ENCODE peak calls at places on chromosome 6, in four cellular contexts. K is A549, C is GM12878, T is K562. M is an unnamed sample.
A peak's percentile ranks its signal among the peaks of the same experiment; 100 is the strongest.

GRCh38 chr6:13827038-13827437 is 12.7 kb upstream of the MCUR1 start:
- DNase-seq in K (no peak), C (no peak), T (no peak), M (no peak)

GRCh38 chr6:125117818-125118217 is 35.8 kb upstream of the TPD52L1 start:
- DNase-seq in K (no peak), C (no peak), T (no peak), M (no peak)

GRCh38 chr6:80742481-80742880 is 636.0 kb downstream of the BCKDHB start:
- DNase-seq in K (peak; percentile 16), C (no peak), T (no peak), M (peak; percentile 25)

GRCh38 chr6:108921547-108922331 is 73.5 kb downstream of the ARMC2 start:
- DNase-seq in K (no peak), C (no peak), T (no peak), M (peak; percentile 31)

GRCh38 chr6:153092082-153093013 is 38.7 kb downstream of the RGS17 start:
- DNase-seq in K (peak; percentile 28), C (peak; percentile 43), T (no peak), M (peak; percentile 95)

GRCh38 chr6:42960243-42961019 is at the start of gene GNMT:
- DNase-seq in K (peak; percentile 14), C (no peak), T (no peak), M (no peak)

GRCh38 chr6:140225587-140226438 is 851.4 kb upstream of the CITED2 start:
- DNase-seq in K (no peak), C (no peak), T (no peak), M (peak; percentile 59)

GRCh38 chr6:109242923-109243322 is 139.3 kb downstream of the CD164 start:
- DNase-seq in K (no peak), C (no peak), T (no peak), M (no peak)

GRCh38 chr6:13278991-13279390 is 49.3 kb downstream of the TBC1D7 start:
- DNase-seq in K (no peak), C (no peak), T (no peak), M (peak; percentile 2)

GRCh38 chr6:38259736-38260135 is 380.0 kb downstream of the BTBD9 start:
- DNase-seq in K (no peak), C (no peak), T (no peak), M (peak; percentile 87)

GRCh38 chr6:11475019-11475418 is 62.5 kb upstream of the TMEM170B start:
- DNase-seq in K (no peak), C (no peak), T (no peak), M (no peak)

GRCh38 chr6:79719248-79719975 is 88.3 kb downstream of the SH3BGRL2 start:
- DNase-seq in K (no peak), C (no peak), T (no peak), M (peak; percentile 41)

GRCh38 chr6:152091851-152092341 is 284.4 kb downstream of the ESR1 start:
- DNase-seq in K (peak; percentile 7), C (no peak), T (no peak), M (peak; percentile 38)

GRCh38 chr6:52284131-52284459 is 447 bp downstream of the MCM3 start:
- DNase-seq in K (no peak), C (no peak), T (peak; percentile 22), M (peak; percentile 10)

GRCh38 chr6:162785632-162786242 is 58.0 kb downstream of the PACRG start:
- DNase-seq in K (no peak), C (no peak), T (no peak), M (no peak)

GRCh38 chr6:105317607-105318533 is 85.0 kb downstream of the PREP start:
- DNase-seq in K (no peak), C (no peak), T (no peak), M (no peak)

GRCh38 chr6:154426997-154427396 is 70.4 kb upstream of the IPCEF1 start:
- DNase-seq in K (no peak), C (no peak), T (no peak), M (no peak)

GRCh38 chr6:168655462-168656152 is 214.6 kb downstream of the SMOC2 start:
- DNase-seq in K (no peak), C (no peak), T (no peak), M (no peak)

GRCh38 chr6:128725271-128726233 is 157.4 kb upstream of the LAMA2 start:
- DNase-seq in K (peak; percentile 13), C (no peak), T (peak; percentile 22), M (peak; percentile 38)

DNA sequence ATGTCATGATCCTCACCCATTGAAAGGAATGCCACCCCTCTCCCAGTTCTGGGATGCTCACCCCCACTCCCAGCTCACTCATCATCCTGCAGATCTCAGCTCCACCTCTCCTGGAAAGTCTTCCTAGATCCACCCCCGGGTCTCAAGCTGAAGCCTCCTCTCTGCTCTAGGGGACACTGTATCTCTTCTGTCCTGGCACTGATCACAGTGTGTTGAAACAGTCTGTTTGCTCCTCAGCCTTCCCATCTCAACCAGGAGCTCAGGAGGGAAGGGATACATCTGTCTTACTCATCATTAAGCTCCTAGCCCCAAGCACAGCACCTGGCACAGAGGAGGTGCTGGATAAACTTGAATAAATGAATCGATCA is 80.1 kb downstream of the MRPL14 start:
- DNase-seq in K (no peak), C (no peak), T (no peak), M (peak; percentile 37)
- TF ChIP-seq BHLHE40 in K (no peak), C (no peak), T (no peak), M (no peak)

GRCh38 chr6:36029464-36029863 is 1.9 kb downstream of the MAPK14 start:
- DNase-seq in K (peak; percentile 4), C (no peak), T (no peak), M (peak; percentile 85)

GRCh38 chr6:36032245-36032644 is 4.6 kb downstream of the MAPK14 start:
- DNase-seq in K (no peak), C (no peak), T (no peak), M (no peak)

GRCh38 chr6:36035240-36035639 is 7.6 kb downstream of the MAPK14 start:
- DNase-seq in K (no peak), C (no peak), T (no peak), M (peak; percentile 43)

GRCh38 chr6:36038120-36038876 is 10.7 kb downstream of the MAPK14 start:
- DNase-seq in K (no peak), C (no peak), T (no peak), M (no peak)

DNA sequence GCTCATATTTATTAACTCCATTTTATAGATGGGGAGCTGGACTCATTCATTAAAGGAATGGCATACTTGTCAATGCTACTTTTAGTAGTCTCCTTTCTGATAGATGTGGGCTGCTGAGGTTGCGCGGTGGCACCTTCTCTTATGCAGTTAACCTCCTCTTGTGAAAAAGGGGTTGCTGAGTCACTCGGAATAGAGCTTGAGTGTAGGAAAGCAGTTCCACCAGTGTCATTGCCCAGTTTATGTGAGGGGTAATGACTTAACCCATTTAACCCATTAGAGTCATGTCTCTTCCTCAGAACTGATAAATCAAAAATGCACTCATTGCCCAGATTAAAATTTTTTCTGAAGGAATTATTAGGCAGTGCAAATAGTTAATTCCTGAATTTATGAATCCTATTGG is 6.3 kb downstream of the MAPK14 start:
- DNase-seq in K (peak; percentile 3), C (no peak), T (no peak), M (peak; percentile 49)
- TF ChIP-seq ELK1 in K (no peak), C (no peak), T (no peak), M (no peak)

GRCh38 chr6:157456524-157456829 is 75.5 kb downstream of the ZDHHC14 start:
- DNase-seq in K (no peak), C (peak; percentile 60), T (no peak), M (no peak)
- TF ChIP-seq BHLHE40 in K (no peak), C (peak; percentile 43), T (no peak), M (no peak)

DNA sequence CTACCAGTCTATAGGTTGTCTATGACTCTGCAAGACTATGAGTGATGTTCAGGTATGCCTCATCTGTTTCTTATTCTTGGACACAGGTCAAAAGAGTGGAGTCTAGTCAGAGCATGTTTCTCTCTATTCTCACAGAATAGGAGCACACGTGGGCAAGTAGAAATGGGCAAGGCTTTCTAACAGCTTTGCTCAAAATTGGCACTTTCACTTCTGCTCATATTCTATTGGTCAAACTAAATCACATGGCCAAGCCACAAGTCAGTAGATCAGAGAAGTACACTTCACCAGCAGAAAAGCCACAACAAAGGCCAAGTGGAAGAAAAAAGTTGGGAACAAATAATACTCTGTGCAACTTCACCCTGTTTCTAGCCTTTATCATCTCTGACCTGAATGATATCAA is 354.5 kb upstream of the SYNCRIP start:
- DNase-seq in K (no peak), C (no peak), T (no peak), M (no peak)
- TF ChIP-seq ELK1 in K (no peak), C (no peak), T (no peak), M (no peak)

DNA sequence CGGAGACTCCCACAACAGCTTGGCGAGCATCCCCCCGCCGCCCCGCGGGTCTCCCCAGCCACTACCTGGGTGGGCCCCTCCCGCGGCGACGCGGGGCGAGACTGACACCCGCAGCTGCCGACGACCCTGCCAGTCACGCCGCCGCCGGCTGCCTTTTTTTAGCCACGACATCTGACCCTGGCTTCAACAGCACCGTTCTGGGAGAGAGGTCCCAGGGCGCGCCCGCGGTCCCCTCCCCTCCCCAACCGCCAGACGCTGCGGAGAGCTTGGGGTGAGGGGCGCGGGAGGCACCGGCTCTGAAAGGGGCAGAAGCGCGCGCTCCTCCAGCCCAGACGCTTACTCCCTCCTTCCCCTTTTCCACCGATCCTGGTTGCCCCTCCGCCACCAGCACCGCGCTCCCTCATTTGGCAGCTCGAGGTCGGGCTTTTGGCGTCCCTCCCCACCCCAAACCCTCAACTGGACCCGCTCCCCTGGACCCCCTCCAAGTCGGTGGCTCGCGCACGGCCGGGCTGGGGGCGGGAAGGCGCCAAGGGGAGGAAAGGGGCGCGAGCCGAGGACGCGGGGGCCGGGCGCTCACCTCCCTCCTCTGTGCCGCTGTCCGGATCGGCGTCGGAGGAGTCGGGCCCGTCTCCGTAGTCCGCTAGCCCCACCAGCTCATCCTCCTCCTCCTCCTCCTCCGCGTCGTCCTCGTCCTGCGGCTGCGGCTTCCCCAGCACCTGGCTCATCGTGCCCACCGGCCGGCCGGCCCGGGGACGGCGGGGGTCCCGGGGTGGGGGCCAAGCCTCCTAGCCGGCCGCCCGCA is 603 bp downstream of the RRAGD start:
- DNase-seq in K (no peak), C (no peak), T (peak; percentile 15), M (no peak)
- TF ChIP-seq BHLHE40 in K (no peak), C (no peak), T (no peak), M (no peak)

GRCh38 chr6:170393807-170394399 is 87.3 kb downstream of the FAM120B start:
- DNase-seq in K (no peak), C (no peak), T (no peak), M (peak; percentile 19)
- TF ChIP-seq ELK1 in K (no peak), C (no peak), T (no peak), M (no peak)

M was measured in IMR-90.